ENCODE peak calls at places on chromosome 6, in eight cellular contexts. B is GM06990, D is GM13977, Y is body of pancreas, C is NCI-H1105, P is A673, T is posterior cingulate gyrus, L is gastrocnemius medialis. O is an unnamed sample.

GRCh38 chr6:153150400-153150766 is 19.3 kb upstream of the RGS17 start:
- DNase-seq in B (no peak), D (no peak), Y (no peak), C (no peak), P (no peak), T (no peak), L (no peak), O (no peak)

GRCh38 chr6:159829515-159829914 is 29.4 kb downstream of the PNLDC1 start:
- DNase-seq in B (no peak), D (peak), Y (no peak), C (no peak), P (no peak), T (no peak), L (no peak), O (no peak)

GRCh38 chr6:90263653-90264052 is 33.0 kb downstream of the BACH2 start:
- DNase-seq in B (no peak), D (no peak), Y (no peak), C (no peak), P (no peak), T (no peak), L (no peak), O (no peak)

GRCh38 chr6:43171284-43172126 is 436 bp downstream of the SRF start:
- DNase-seq in B (peak), D (no peak), Y (peak), C (peak), P (peak), T (no peak), L (no peak), O (no peak)

GRCh38 chr6:12656841-12657435 is 59.6 kb upstream of the PHACTR1 start:
- DNase-seq in B (no peak), D (no peak), Y (no peak), C (no peak), P (peak), T (no peak), L (no peak), O (no peak)

GRCh38 chr6:41625442-41625841 is 12.8 kb upstream of the MDFI start:
- DNase-seq in B (no peak), D (no peak), Y (no peak), C (peak), P (no peak), T (no peak), L (no peak), O (peak)

GRCh38 chr6:147756000-147756399 is 247.5 kb downstream of the SAMD5 start:
- DNase-seq in B (no peak), D (no peak), Y (no peak), C (no peak), P (no peak), T (no peak), L (no peak), O (no peak)

GRCh38 chr6:41615311-41615710 is 23.0 kb upstream of the MDFI start:
- DNase-seq in B (no peak), D (no peak), Y (no peak), C (no peak), P (no peak), T (no peak), L (no peak), O (no peak)

GRCh38 chr6:159819932-159820640 is 20.0 kb downstream of the PNLDC1 start:
- DNase-seq in B (peak), D (peak), Y (no peak), C (no peak), P (no peak), T (no peak), L (no peak), O (no peak)

GRCh38 chr6:100176321-100176950 is 182.4 kb upstream of the MCHR2 start:
- DNase-seq in B (no peak), D (no peak), Y (no peak), C (no peak), P (peak), T (no peak), L (no peak), O (peak)

GRCh38 chr6:139129284-139129683 is 5.6 kb upstream of the HECA start:
- DNase-seq in B (no peak), D (no peak), Y (no peak), C (no peak), P (no peak), T (no peak), L (no peak), O (no peak)

GRCh38 chr6:55913213-55914195 is 38.1 kb upstream of the BMP5 start:
- DNase-seq in B (no peak), D (peak), Y (no peak), C (no peak), P (no peak), T (no peak), L (no peak), O (no peak)

GRCh38 chr6:106670236-106670635 is 40.9 kb downstream of the QRSL1 start:
- DNase-seq in B (no peak), D (no peak), Y (no peak), C (peak), P (peak), T (no peak), L (no peak), O (no peak)

GRCh38 chr6:122400121-122400450 is 634 bp downstream of the HSF2 start:
- DNase-seq in B (no peak), D (no peak), Y (no peak), C (no peak), P (peak), T (no peak), L (no peak), O (no peak)

GRCh38 chr6:53860511-53860910 is 65.7 kb downstream of the LRRC1 start:
- DNase-seq in B (no peak), D (no peak), Y (no peak), C (no peak), P (no peak), T (no peak), L (no peak), O (no peak)

GRCh38 chr6:3337521-3338350 is 79.0 kb downstream of the PSMG4 start:
- DNase-seq in B (no peak), D (no peak), Y (no peak), C (no peak), P (peak), T (no peak), L (no peak), O (no peak)

GRCh38 chr6:620166-620565 is 36.7 kb downstream of the HUS1B start:
- DNase-seq in B (no peak), D (no peak), Y (no peak), C (no peak), P (no peak), T (no peak), L (no peak), O (no peak)

O was measured in NCI-H2081.